ENCODE peak calls at places on chromosomes 12 and 14, in six cellular contexts. U, Z, J, G, N and S are unnamed samples.

GRCh38 chr14:66636240-66636639 is 128.3 kb downstream of the GPHN start:
- DNase-seq in G (no peak), J (no peak), Z (no peak), U (no peak), N (no peak), S (no peak)

GRCh38 chr14:56471056-56471455 is 108.5 kb upstream of the TMEM260 start:
- DNase-seq in U (no peak), N (no peak), G (no peak), J (no peak), Z (no peak), S (no peak)

GRCh38 chr14:75968461-75968860 is 13.3 kb downstream of the TGFB3 start:
- DNase-seq in N (no peak), U (no peak), G (no peak), Z (no peak), J (no peak), S (no peak)

GRCh38 chr14:79225815-79226214 is 985.5 kb downstream of the DIO2 start:
- DNase-seq in U (no peak), Z (no peak), G (no peak), J (no peak), N (no peak), S (no peak)

GRCh38 chr14:88863167-88863566 is 38.7 kb downstream of the TTC8 start:
- DNase-seq in U (no peak), Z (no peak), N (no peak), G (no peak), J (no peak), S (no peak)

GRCh38 chr14:95490727-95491451 is 25.6 kb downstream of the SYNE3 start:
- DNase-seq in N (no peak), J (peak), G (no peak), Z (no peak), U (no peak), S (no peak)

GRCh38 chr12:101876861-101877815 is at the start of gene DRAM1:
- DNase-seq in Z (no peak), J (peak), N (peak), U (peak), G (peak), S (peak)

GRCh38 chr14:86935241-86935640 is 1057.7 kb downstream of the GALC start:
- DNase-seq in J (no peak), Z (no peak), N (no peak), G (no peak), U (no peak), S (no peak)

GRCh38 chr12:10501031-10501430 is 4.7 kb upstream of the EIF2S3B start:
- DNase-seq in G (no peak), N (no peak), U (no peak), Z (no peak), J (peak), S (no peak)

GRCh38 chr12:132797820-132798570 is 30.7 kb downstream of the GOLGA3 start:
- DNase-seq in N (no peak), U (no peak), Z (no peak), G (no peak), J (no peak), S (no peak)

GRCh38 chr12:46930101-46930500 is 104.3 kb upstream of the SLC38A4 start:
- DNase-seq in Z (no peak), N (no peak), J (no peak), U (no peak), G (no peak), S (no peak)

GRCh38 chr12:70812124-70812523 is 108.4 kb downstream of the PTPRR start:
- DNase-seq in J (no peak), Z (no peak), G (no peak), U (no peak), N (no peak), S (no peak)

GRCh38 chr12:74476234-74476633 is 61.4 kb upstream of the ATXN7L3B start:
- DNase-seq in N (no peak), Z (no peak), U (no peak), G (no peak), J (no peak), S (no peak)

GRCh38 chr14:40413146-40413545 is 980.9 kb upstream of the FBXO33 start:
- DNase-seq in N (no peak), U (no peak), J (no peak), G (no peak), Z (no peak), S (no peak)

GRCh38 chr12:56146492-56147460 is 5.6 kb upstream of the MYL6B start:
- DNase-seq in G (no peak), N (no peak), U (no peak), Z (no peak), J (no peak), S (no peak)

GRCh38 chr14:58533417-58533816 is 104.3 kb upstream of the DACT1 start:
- DNase-seq in Z (no peak), J (no peak), G (no peak), U (no peak), N (no peak), S (peak)

GRCh38 chr14:91254456-91254855 is 10.0 kb upstream of the GPR68 start:
- DNase-seq in N (no peak), U (no peak), Z (no peak), G (no peak), J (no peak), S (no peak)

GRCh38 chr14:55271572-55272414 is 572 bp downstream of the FBXO34 start:
- DNase-seq in U (peak), Z (no peak), G (peak), J (peak), N (no peak), S (peak)

GRCh38 chr12:109459247-109459646 is 17.9 kb downstream of the KCTD10 start:
- DNase-seq in U (no peak), N (no peak), G (no peak), Z (no peak), J (no peak), S (no peak)

GRCh38 chr12:57553343-57554202 is 3.7 kb downstream of the KIF5A start:
- DNase-seq in N (no peak), G (peak), J (no peak), Z (no peak), U (no peak), S (peak)

GRCh38 chr14:95887351-95887750 is 10.7 kb downstream of the TUNAR start:
- DNase-seq in U (no peak), N (no peak), J (no peak), Z (no peak), G (no peak), S (no peak)

GRCh38 chr12:79020106-79020505 is 155.5 kb downstream of the SYT1 start:
- DNase-seq in Z (no peak), U (no peak), J (no peak), G (no peak), N (no peak), S (peak)

GRCh38 chr12:44507471-44507870 is 368.6 kb downstream of the NELL2 start:
- DNase-seq in U (no peak), N (no peak), J (no peak), Z (no peak), G (no peak), S (no peak)

GRCh38 chr12:121162985-121163384 is 30.3 kb downstream of the P2RX7 start:
- DNase-seq in N (no peak), Z (no peak), J (no peak), U (no peak), G (no peak), S (no peak)

GRCh38 chr12:67540920-67541624 is 107.5 kb upstream of the DYRK2 start:
- DNase-seq in J (no peak), G (no peak), U (no peak), N (no peak), Z (peak), S (no peak)

GRCh38 chr14:63896278-63896720 is 43.5 kb downstream of the SYNE2 start:
- DNase-seq in G (no peak), N (no peak), U (peak), J (peak), Z (no peak), S (peak)

GRCh38 chr14:75301666-75302325 is 23.2 kb downstream of the FOS start:
- DNase-seq in G (peak), U (no peak), N (no peak), Z (no peak), J (no peak), S (no peak)

GRCh38 chr14:32679927-32680612 is 258.6 kb upstream of the NPAS3 start:
- DNase-seq in U (no peak), G (no peak), J (no peak), Z (no peak), N (no peak), S (no peak)

GRCh38 chr12:45644521-45644920 is 85.0 kb upstream of the ARID2 start:
- DNase-seq in Z (no peak), N (no peak), J (no peak), U (no peak), G (no peak), S (no peak)

GRCh38 chr12:75568387-75568786 is 57.0 kb upstream of the KRR1 start:
- DNase-seq in N (no peak), G (no peak), J (no peak), U (no peak), Z (no peak), S (no peak)

GRCh38 chr14:105891221-105891602 is 364.8 kb downstream of the TMEM121 start:
- DNase-seq in Z (no peak), U (no peak), G (no peak), J (no peak), N (no peak), S (no peak)

GRCh38 chr12:48978741-48979601 is 849 bp downstream of the WNT1 start:
- DNase-seq in J (no peak), G (no peak), N (no peak), U (no peak), Z (no peak), S (no peak)

GRCh38 chr14:38125484-38125912 is 82.2 kb upstream of the SSTR1 start:
- DNase-seq in N (no peak), U (no peak), G (no peak), J (no peak), Z (no peak), S (no peak)

GRCh38 chr14:34081126-34081575 is 130.3 kb upstream of the EGLN3 start:
- DNase-seq in G (no peak), U (no peak), J (no peak), N (no peak), Z (no peak), S (no peak)

GRCh38 chr12:64584173-64584555 is 26.1 kb upstream of the RASSF3 start:
- DNase-seq in Z (no peak), G (no peak), U (no peak), J (no peak), N (no peak), S (peak)

GRCh38 chr14:68441532-68441931 is 351.3 kb downstream of the ZFP36L1 start:
- DNase-seq in U (no peak), J (no peak), Z (no peak), N (no peak), G (no peak), S (no peak)
- TF ChIP-seq MAX in U (no peak), J (no peak), Z (no peak), N (no peak), G (no peak), S (no peak)

GRCh38 chr12:52202361-52203078 is 10.7 kb upstream of the KRT80 start:
- DNase-seq in U (no peak), G (no peak), Z (no peak), J (no peak), N (no peak), S (no peak)

GRCh38 chr12:52203126-52203921 is 11.5 kb upstream of the KRT80 start:
- DNase-seq in J (peak), N (no peak), G (no peak), U (peak), Z (no peak), S (peak)

GRCh38 chr12:52205584-52206308 is 13.9 kb upstream of the KRT80 start:
- DNase-seq in N (no peak), Z (no peak), U (no peak), J (no peak), G (no peak), S (no peak)

GRCh38 chr12:52204931-52205505 is 13.2 kb upstream of the KRT80 start:
- DNase-seq in N (no peak), Z (no peak), G (no peak), U (no peak), J (no peak), S (no peak)

GRCh38 chr12:52204095-52204930 is 12.5 kb upstream of the KRT80 start:
- DNase-seq in G (no peak), N (no peak), U (no peak), J (no peak), Z (no peak), S (no peak)
- TF ChIP-seq JUND in G (no peak), N (no peak), U (no peak), J (no peak), Z (no peak), S (no peak)

GRCh38 chr12:54701940-54702592 is 53.9 kb upstream of the DCD start:
- DNase-seq in U (peak), J (peak), N (no peak), Z (no peak), G (peak), S (peak)
- TF ChIP-seq SIN3A in U (no peak), J (no peak), N (no peak), Z (no peak), G (no peak), S (no peak)

DNA sequence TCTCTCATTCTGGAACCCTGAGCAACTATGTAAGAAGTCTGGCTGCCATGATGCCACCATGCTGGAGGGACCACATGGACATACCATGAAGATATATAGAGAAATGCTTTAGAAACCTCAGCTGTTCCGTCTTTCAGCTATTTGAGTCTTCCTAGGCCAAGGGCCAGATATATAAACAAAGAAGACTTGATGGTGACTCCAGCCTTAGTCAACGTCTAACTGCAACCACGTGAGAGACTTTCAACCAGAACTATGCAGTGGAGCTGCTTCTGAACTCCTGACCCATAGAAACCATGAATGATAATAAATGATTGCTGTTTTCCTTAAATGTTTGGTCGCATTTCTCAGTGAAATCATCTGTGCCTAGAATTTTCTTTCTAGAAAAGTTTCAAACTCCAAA is 20.0 kb upstream of the KITLG start:
- DNase-seq in J (no peak), Z (no peak), N (no peak), G (no peak), U (no peak), S (no peak)
- TF ChIP-seq MAX in J (no peak), Z (no peak), N (no peak), G (no peak), U (no peak), S (no peak)

GRCh38 chr14:104428860-104429259 is 150.7 kb upstream of the C14orf180 start:
- DNase-seq in Z (no peak), N (no peak), G (no peak), U (no peak), J (no peak), S (no peak)
- TF ChIP-seq JUND in Z (no peak), N (no peak), G (no peak), U (no peak), J (no peak), S (no peak)

DNA sequence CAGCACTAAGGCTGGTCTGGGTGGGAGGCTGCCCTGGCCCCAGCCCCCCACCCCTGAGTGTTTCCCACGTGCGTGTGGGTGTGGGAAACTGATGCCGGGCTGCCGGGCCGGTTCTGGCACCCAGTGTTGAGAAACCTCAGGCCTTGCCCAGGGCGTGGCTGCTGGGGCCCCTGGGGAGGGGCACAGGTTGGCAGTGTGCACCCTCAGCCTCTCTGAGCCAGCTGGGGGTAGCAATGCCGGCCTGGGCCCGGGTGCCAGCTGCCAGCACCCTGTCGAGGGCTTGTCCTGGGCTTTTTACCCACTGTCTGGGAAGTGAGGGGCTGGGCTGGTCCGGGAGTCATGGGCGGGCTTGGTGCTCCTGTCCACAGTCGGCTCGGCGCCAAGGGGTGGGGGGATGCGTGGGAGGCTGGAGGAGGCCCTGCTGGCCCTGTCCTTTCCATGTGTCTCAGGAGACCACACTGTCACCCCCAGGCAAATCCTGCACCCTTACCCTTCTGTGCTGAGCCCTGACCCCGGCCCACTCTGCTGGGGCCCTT is 15.7 kb downstream of the ASPG start:
- DNase-seq in U (no peak), J (no peak), N (no peak), Z (no peak), G (no peak), S (no peak)
- TF ChIP-seq SIN3A in U (no peak), J (no peak), N (no peak), Z (no peak), G (no peak), S (no peak)